ENCODE peak calls at places on chromosomes 7 and 10, in eight cellular contexts. M is T-helper 2 cell, Z is mesothelial cell of epicardium, L is GF-D8, P is iPS-NIHi11, E is ascending aorta, Q is substantia nigra, I is ovary. C is an unnamed sample.

GRCh38 chr10:102460836-102461186 is 9.5 kb upstream of the C10orf95 start:
- DNase-seq in Z (no peak), L (no peak), E (no peak), M (no peak), Q (no peak), I (no peak), P (no peak), C (no peak)

GRCh38 chr10:124521429-124521871 is 59.8 kb downstream of the LHPP start:
- DNase-seq in E (no peak), I (no peak), L (no peak), M (no peak), Z (no peak), P (no peak), Q (peak; percentile 82), C (peak; percentile 20)

GRCh38 chr7:21422747-21423146 is 5.1 kb upstream of the SP4 start:
- DNase-seq in E (no peak), L (no peak), Z (no peak), I (no peak), M (no peak), P (no peak), Q (no peak), C (no peak)

GRCh38 chr7:44313016-44313415 is 12.4 kb downstream of the CAMK2B start:
- DNase-seq in L (no peak), P (no peak), M (no peak), I (no peak), E (no peak), Z (no peak), Q (no peak), C (no peak)

GRCh38 chr7:157046681-157047080 is 36.2 kb upstream of the MNX1 start:
- DNase-seq in M (no peak), Q (no peak), I (no peak), P (no peak), Z (no peak), L (no peak), E (no peak), C (no peak)

GRCh38 chr10:14009315-14010082 is 321.2 kb downstream of the FRMD4A start:
- DNase-seq in I (no peak), Z (no peak), M (peak; percentile 75), P (no peak), L (no peak), E (no peak), Q (no peak), C (no peak)

GRCh38 chr7:122354656-122355055 is 50.1 kb upstream of the FEZF1 start:
- DNase-seq in E (no peak), M (no peak), L (no peak), Q (no peak), P (no peak), Z (no peak), I (no peak), C (no peak)

GRCh38 chr7:35848728-35849127 is 47.9 kb downstream of the SEPTIN7 start:
- DNase-seq in I (no peak), P (no peak), L (no peak), Z (no peak), M (no peak), E (no peak), Q (no peak), C (no peak)

GRCh38 chr10:97328646-97329453 is 5.7 kb downstream of the FRAT2 start:
- DNase-seq in Z (no peak), L (no peak), P (no peak), E (no peak), M (peak; percentile 70), I (no peak), Q (no peak), C (no peak)

GRCh38 chr7:105230486-105230885 is 158.2 kb downstream of the SRPK2 start:
- DNase-seq in P (no peak), I (no peak), Q (no peak), M (no peak), E (no peak), Z (no peak), L (no peak), C (no peak)

GRCh38 chr7:89757910-89758309 is 396.4 kb upstream of the STEAP1 start:
- DNase-seq in Q (no peak), L (no peak), Z (no peak), P (no peak), I (no peak), M (no peak), E (no peak), C (no peak)